ENCODE peak calls at places on chromosomes 7 and 10, in ten cellular contexts. F is CD8-positive, alpha-beta T cell; M is pancreas; S is fibroblast of lung; R is cardiac muscle cell; G is heart left ventricle; Y is foreskin fibroblast; P is adipocyte; T is naive thymus-derived CD4-positive, alpha-beta T cell; E is fibroblast of mammary gland. C is an unnamed sample.

GRCh38 chr10:21347043-21347799 is 178.3 kb downstream of the SKIDA1 start:
- DNase-seq in P (no peak), S (no peak), T (no peak), M (no peak), E (peak), R (no peak), G (no peak), F (no peak), Y (no peak), C (no peak)

GRCh38 chr7:106568680-106569499 is 92.1 kb downstream of the CCDC71L start:
- DNase-seq in S (peak), Y (peak), T (no peak), F (no peak), R (peak), G (no peak), P (peak), M (no peak), E (peak), C (peak)

GRCh38 chr10:50395279-50395678 is 144.0 kb upstream of the ASAH2 start:
- DNase-seq in S (peak), F (no peak), E (peak), P (no peak), M (no peak), T (no peak), R (peak), Y (peak), G (no peak), C (peak)

GRCh38 chr7:117098457-117098856 is 145.2 kb downstream of the ST7 start:
- DNase-seq in M (no peak), S (peak), G (no peak), Y (peak), R (peak), E (peak), P (peak), T (no peak), F (no peak), C (no peak)

GRCh38 chr10:17427201-17427600 is 27.2 kb downstream of the ST8SIA6 start:
- DNase-seq in S (no peak), G (no peak), P (no peak), E (no peak), R (no peak), M (no peak), F (no peak), T (peak), Y (no peak), C (no peak)

GRCh38 chr7:83149466-83149865 is 13.2 kb downstream of the PCLO start:
- DNase-seq in Y (peak), S (peak), E (no peak), M (no peak), R (peak), P (peak), G (no peak), T (no peak), F (no peak), C (no peak)

GRCh38 chr7:124171068-124171467 is 138.2 kb upstream of the TMEM229A start:
- DNase-seq in G (no peak), E (no peak), T (no peak), S (no peak), R (peak), F (no peak), Y (peak), M (no peak), P (peak), C (peak)

GRCh38 chr7:7738177-7738576 is 19.8 kb upstream of the RPA3 start:
- DNase-seq in G (no peak), R (no peak), E (no peak), M (no peak), Y (no peak), P (no peak), F (no peak), S (no peak), T (no peak), C (no peak)

GRCh38 chr10:64859911-64860310 is 1338.7 kb downstream of the REEP3 start:
- DNase-seq in G (no peak), E (no peak), T (no peak), F (no peak), M (no peak), P (no peak), S (no peak), R (no peak), Y (no peak), C (no peak)

GRCh38 chr7:15920953-15921352 is 234.5 kb upstream of the MEOX2 start:
- DNase-seq in E (no peak), F (no peak), T (no peak), Y (peak), S (no peak), M (no peak), G (no peak), R (no peak), P (no peak), C (no peak)

GRCh38 chr10:8405551-8405950 is 351.1 kb downstream of the GATA3 start:
- DNase-seq in E (no peak), F (no peak), M (no peak), T (no peak), R (peak), S (no peak), Y (no peak), P (no peak), G (no peak), C (no peak)

GRCh38 chr10:8407561-8408021 is 353.1 kb downstream of the GATA3 start:
- DNase-seq in M (no peak), S (no peak), T (no peak), F (no peak), P (no peak), R (no peak), E (no peak), Y (no peak), G (no peak), C (no peak)

GRCh38 chr10:8403711-8404371 is 349.4 kb downstream of the GATA3 start:
- DNase-seq in G (no peak), Y (no peak), S (no peak), R (no peak), P (no peak), F (no peak), E (no peak), M (no peak), T (no peak), C (no peak)

GRCh38 chr10:8402469-8403074 is 348.1 kb downstream of the GATA3 start:
- DNase-seq in T (peak), R (peak), S (peak), F (no peak), G (no peak), M (no peak), Y (no peak), P (no peak), E (no peak), C (no peak)

DNA sequence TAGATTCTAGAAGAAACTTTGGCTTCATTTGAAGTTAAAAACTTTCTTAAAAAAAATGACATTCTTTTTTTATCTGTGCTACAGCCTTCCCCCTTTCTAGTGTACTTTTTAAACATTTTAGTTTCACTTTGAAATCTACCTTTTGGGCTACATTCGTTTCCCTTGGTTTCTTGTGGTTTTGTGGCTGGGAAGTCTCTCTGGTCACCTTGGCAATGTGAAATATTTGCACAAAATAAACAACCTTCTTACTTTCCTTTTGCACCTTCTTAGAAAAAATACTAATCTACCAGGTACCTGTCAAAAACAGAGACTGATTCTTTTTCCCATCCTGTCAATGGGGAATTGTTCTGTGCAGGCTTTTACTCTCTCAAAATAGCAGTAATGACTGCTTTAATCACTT is 350.2 kb downstream of the GATA3 start:
- DNase-seq in T (peak), Y (no peak), R (no peak), E (no peak), M (no peak), S (peak), G (no peak), F (no peak), P (no peak), C (no peak)
- H3K4me3 ChIP-seq in T (peak), Y (no peak), R (no peak), E (no peak), M (no peak), S (no peak), G (no peak), F (peak), P (no peak), C (no peak)

DNA sequence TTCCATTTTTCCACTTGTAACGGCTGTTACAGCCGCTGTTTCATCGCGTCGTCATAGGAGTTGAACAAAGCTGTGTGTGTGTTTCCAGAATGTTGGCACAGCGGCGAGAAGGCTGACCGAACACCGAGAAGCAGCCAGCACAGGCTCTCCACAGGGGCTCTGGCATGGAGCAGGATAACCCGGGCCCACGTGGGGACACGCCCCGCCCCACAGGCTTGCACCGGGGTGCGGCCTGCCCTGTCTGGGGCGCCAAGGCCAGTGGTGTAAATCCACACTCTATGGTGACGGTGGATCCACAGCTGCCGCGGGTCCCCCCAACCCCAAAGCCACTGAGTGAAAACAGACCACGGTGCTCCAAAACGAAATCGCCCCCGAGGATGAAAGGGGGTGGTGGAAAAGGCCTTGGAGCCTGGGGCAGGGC is 448.2 kb downstream of the DNAJB6 start:
- DNase-seq in G (no peak), M (peak), R (no peak), Y (no peak), S (peak), F (no peak), T (no peak), E (no peak), P (no peak), C (no peak)
- H3K4me3 ChIP-seq in G (no peak), M (no peak), R (no peak), Y (no peak), S (no peak), F (no peak), T (no peak), E (no peak), P (no peak), C (no peak)

GRCh38 chr10:13162013-13162364 is 631 bp downstream of the MCM10 start:
- DNase-seq in R (no peak), E (no peak), M (no peak), F (no peak), P (peak), G (no peak), S (peak), T (no peak), Y (peak), C (no peak)
- H3K4me3 ChIP-seq in R (peak), E (peak), M (no peak), F (peak), P (peak), G (no peak), S (peak), T (peak), Y (peak), C (peak)

DNA sequence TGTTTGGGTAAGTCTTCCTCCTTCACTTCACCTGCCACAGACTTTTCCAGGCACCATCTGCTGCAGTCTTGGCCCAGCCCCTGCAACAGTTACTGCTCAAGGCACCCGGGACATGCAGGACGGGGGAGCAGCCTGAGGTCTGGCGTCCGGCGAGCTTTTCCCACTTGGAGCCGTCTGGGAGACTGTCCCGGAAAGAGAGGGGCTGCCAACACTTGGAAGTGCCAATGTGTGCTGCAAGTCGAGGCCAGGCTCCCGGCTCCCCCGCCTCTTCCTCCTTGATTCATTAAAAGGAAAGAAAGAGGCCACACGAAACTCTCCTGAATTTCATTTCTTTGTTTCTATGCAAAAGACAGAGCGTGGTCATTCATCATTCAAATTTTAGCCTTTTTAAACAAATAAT is 13.8 kb downstream of the HTRA1 start:
- DNase-seq in M (no peak), P (no peak), F (no peak), T (no peak), S (no peak), E (no peak), G (peak), Y (no peak), R (peak), C (no peak)
- H3K4me3 ChIP-seq in M (no peak), P (peak), F (no peak), T (no peak), S (no peak), E (no peak), G (no peak), Y (no peak), R (no peak), C (no peak)

DNA sequence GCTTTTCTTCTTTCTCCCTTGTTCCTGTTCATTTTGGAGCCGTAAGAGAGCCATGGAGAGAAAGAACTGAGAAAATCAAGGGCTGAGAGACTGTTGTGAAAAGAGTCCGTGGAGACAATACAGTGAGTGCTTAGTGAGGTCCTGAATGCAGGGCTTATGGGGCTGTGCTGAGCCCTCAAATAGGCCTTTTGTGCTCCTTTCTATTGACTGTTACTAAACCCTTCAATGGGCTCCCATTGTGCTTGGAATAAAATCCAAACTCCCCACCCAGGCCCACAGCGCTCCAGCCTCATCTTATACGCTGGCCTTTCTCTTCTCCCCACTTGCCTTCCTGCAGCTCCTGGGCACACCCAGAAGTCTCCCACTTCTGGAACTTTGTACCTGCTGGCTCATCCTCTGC is 243.1 kb upstream of the HABP2 start:
- DNase-seq in F (no peak), Y (no peak), P (no peak), T (no peak), G (no peak), M (no peak), R (no peak), E (no peak), S (no peak), C (no peak)
- H3K4me3 ChIP-seq in F (no peak), Y (no peak), P (no peak), T (no peak), G (no peak), M (no peak), R (no peak), E (no peak), S (no peak), C (no peak)

GRCh38 chr7:112108984-112109383 is 97.2 kb downstream of the DOCK4 start:
- DNase-seq in R (no peak), E (no peak), Y (no peak), P (no peak), F (no peak), S (no peak), G (no peak), T (no peak), M (no peak), C (no peak)

GRCh38 chr7:112112822-112113255 is 93.4 kb downstream of the DOCK4 start:
- DNase-seq in M (no peak), G (no peak), P (no peak), R (peak), S (peak), E (peak), Y (peak), F (no peak), T (no peak), C (no peak)

GRCh38 chr7:112105584-112106540 is 100.3 kb downstream of the DOCK4 start:
- DNase-seq in Y (no peak), E (no peak), F (no peak), R (no peak), P (no peak), T (no peak), S (no peak), M (no peak), G (no peak), C (no peak)

GRCh38 chr7:112110651-112111050 is 95.5 kb downstream of the DOCK4 start:
- DNase-seq in T (no peak), F (no peak), Y (no peak), G (no peak), P (no peak), M (no peak), S (no peak), E (no peak), R (no peak), C (no peak)

DNA sequence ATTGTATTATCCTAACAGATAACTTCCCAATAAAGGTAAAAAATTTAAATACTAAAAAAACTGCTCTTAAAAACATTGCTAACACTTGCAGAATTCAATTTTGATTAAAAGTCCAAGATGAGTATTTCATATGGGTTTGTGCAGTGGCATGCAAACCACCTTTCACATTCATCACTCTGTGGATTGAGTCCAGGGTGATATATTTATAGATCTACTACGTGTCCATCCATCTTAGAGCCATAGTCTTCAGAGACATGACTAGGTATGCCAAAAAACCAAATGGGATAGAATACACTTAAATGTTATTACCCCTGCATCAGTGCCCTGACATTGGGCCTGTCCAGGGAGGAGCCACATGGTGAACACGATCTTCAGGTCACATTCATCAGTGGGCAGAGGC is 96.0 kb downstream of the DOCK4 start:
- DNase-seq in R (no peak), M (no peak), Y (no peak), G (no peak), E (no peak), T (no peak), F (no peak), P (no peak), S (no peak), C (no peak)
- H3K4me3 ChIP-seq in R (no peak), M (no peak), Y (no peak), G (no peak), E (no peak), T (no peak), F (no peak), P (no peak), S (no peak), C (no peak)

GRCh38 chr10:98446121-98446655 is 547 bp downstream of the HPS1 start:
- DNase-seq in G (no peak), E (peak), M (peak), F (peak), T (no peak), R (peak), P (peak), S (peak), Y (peak), C (peak)

GRCh38 chr10:98449287-98449686 is 2.6 kb upstream of the HPS1 start:
- DNase-seq in S (no peak), R (no peak), T (no peak), E (no peak), F (no peak), G (no peak), Y (no peak), P (no peak), M (no peak), C (no peak)

GRCh38 chr10:98444314-98445006 is 2.3 kb downstream of the HPS1 start:
- DNase-seq in E (no peak), G (no peak), S (no peak), F (no peak), Y (no peak), T (no peak), P (no peak), M (no peak), R (no peak), C (no peak)

GRCh38 chr10:98446656-98447221 is at the start of gene HPS1:
- DNase-seq in G (peak), Y (peak), T (peak), E (peak), F (peak), P (peak), M (peak), R (peak), S (peak), C (peak)

DNA sequence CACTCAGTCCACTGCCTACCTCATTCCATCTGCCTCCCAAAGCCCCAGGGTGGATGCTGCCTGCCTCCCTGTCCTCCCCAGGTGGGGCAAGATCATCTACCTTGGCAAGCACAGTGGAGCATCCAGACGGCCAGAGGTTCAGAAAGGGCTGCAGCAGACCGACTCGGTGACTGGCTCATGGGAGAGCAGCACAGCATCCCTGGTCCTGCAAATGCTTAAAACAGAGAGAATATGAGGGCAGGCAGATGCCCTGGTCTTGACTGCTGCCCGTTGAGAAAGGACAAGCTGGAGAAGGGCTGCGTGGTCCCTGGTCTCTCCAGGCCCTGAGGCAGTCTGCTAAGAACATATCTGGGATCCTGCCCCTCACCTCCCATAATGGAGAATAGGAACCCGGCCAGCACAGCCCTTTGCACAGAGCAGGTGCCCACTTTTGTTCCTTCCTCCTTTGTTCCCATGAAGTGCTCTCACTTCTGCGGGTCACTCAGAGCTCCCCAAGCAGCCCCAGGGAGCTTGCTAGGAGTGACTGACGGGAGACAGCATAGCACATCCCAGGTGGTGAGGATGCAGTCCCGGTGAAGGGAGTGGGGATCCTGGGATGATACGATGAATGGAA is 1.4 kb downstream of the HPS1 start:
- DNase-seq in Y (no peak), R (no peak), E (no peak), F (no peak), T (no peak), S (no peak), G (no peak), M (no peak), P (no peak), C (no peak)
- H3K4me3 ChIP-seq in Y (peak), R (no peak), E (peak), F (peak), T (peak), S (peak), G (no peak), M (peak), P (peak), C (no peak)

GRCh38 chr7:1412322-1413261 is 46.7 kb downstream of the MICALL2 start:
- DNase-seq in E (peak), M (peak), Y (peak), T (peak), R (peak), G (peak), F (peak), P (peak), S (peak), C (peak)
- H3K4me3 ChIP-seq in E (no peak), M (no peak), Y (no peak), T (peak), R (no peak), G (no peak), F (peak), P (no peak), S (no peak), C (no peak)